ENCODE peak calls at places on chromosomes 3 and 15, in nine cellular contexts. Q is cardiac muscle cell; C is PC-9; R is H9; X is IMR-90; F is prostate gland; Z is psoas muscle; E is naive thymus-derived CD4-positive, alpha-beta T cell; Y is kidney epithelial cell. N is an unnamed sample. For H3K27me3, the result is how much of the 10 kb centered on the place peaks cover.

GRCh38 chr15:66038387-66039116 is 169.3 kb downstream of the RAB11A start:
- DNase-seq in Q (peak), C (peak), R (peak), X (no peak), F (no peak), Z (no peak), E (no peak), Y (no peak), N (no peak)

GRCh38 chr15:67091073-67091965 is 25.9 kb downstream of the SMAD3 start:
- DNase-seq in Q (peak), C (peak), R (no peak), X (peak), F (no peak), Z (peak), E (peak), Y (peak), N (peak)

GRCh38 chr3:24180616-24181015 is 235.5 kb downstream of the NR1D2 start:
- DNase-seq in Q (no peak), C (no peak), R (no peak), X (no peak), F (no peak), Z (no peak), E (no peak), Y (no peak), N (no peak)

GRCh38 chr15:31486906-31487695 is 160.5 kb downstream of the KLF13 start:
- DNase-seq in Q (no peak), C (no peak), R (peak), X (no peak), F (no peak), Z (no peak), E (no peak), Y (no peak), N (peak)

GRCh38 chr3:121781611-121782010 is 32.1 kb upstream of the GOLGB1 start:
- DNase-seq in Q (no peak), C (no peak), R (no peak), X (no peak), F (no peak), Z (no peak), E (no peak), Y (no peak), N (no peak)

GRCh38 chr3:40086890-40087884 is 222.3 kb upstream of the EIF1B start:
- DNase-seq in Q (no peak), C (no peak), R (no peak), X (no peak), F (peak), Z (no peak), E (no peak), Y (no peak), N (no peak)

GRCh38 chr3:71226565-71227281 is 356.8 kb downstream of the FOXP1 start:
- DNase-seq in Q (no peak), C (no peak), R (no peak), X (peak), F (no peak), Z (peak), E (peak), Y (no peak), N (peak)

GRCh38 chr3:196686436-196686835 is 25.6 kb downstream of the CEP19 start:
- DNase-seq in Q (no peak), C (no peak), R (no peak), X (no peak), F (no peak), Z (no peak), E (no peak), Y (no peak), N (no peak)

GRCh38 chr3:36964827-36965226 is 20.0 kb upstream of the TRANK1 start:
- DNase-seq in Q (no peak), C (no peak), R (no peak), X (no peak), F (no peak), Z (no peak), E (no peak), Y (no peak), N (no peak)

GRCh38 chr3:24365168-24365567 is 129.5 kb downstream of the THRB start:
- DNase-seq in Q (no peak), C (peak), R (no peak), X (peak), F (peak), Z (peak), E (no peak), Y (peak), N (peak)

GRCh38 chr15:85771781-85772445 is 22.8 kb downstream of the KLHL25 start:
- DNase-seq in Q (no peak), C (no peak), R (no peak), X (peak), F (no peak), Z (peak), E (no peak), Y (no peak), N (peak)

GRCh38 chr3:48275292-48276027 is 34.6 kb downstream of the ZNF589 start:
- DNase-seq in Q (no peak), C (peak), R (no peak), X (no peak), F (no peak), Z (no peak), E (no peak), Y (peak), N (no peak)

GRCh38 chr3:124881976-124882697 is 5.0 kb downstream of the ITGB5 start:
- DNase-seq in Q (no peak), C (no peak), R (no peak), X (no peak), F (no peak), Z (no peak), E (no peak), Y (no peak), N (no peak)

GRCh38 chr3:110881069-110881468 is 190.5 kb upstream of the NECTIN3 start:
- DNase-seq in Q (peak), C (peak), R (peak), X (peak), F (peak), Z (no peak), E (no peak), Y (no peak), N (no peak)

GRCh38 chr3:133440652-133441051 is 40.8 kb downstream of the BFSP2 start:
- DNase-seq in Q (no peak), C (no peak), R (no peak), X (peak), F (no peak), Z (no peak), E (no peak), Y (no peak), N (peak)
- H3K27me3 ChIP-seq in Q (under half), C (under half), R (under half), X (under half), F (under half), Z (under half), E (under half), Y (under half), N (under half)

GRCh38 chr3:128560768-128561167 is 67.8 kb upstream of the GATA2 start:
- DNase-seq in Q (no peak), C (no peak), R (no peak), X (no peak), F (no peak), Z (no peak), E (no peak), Y (no peak), N (no peak)

GRCh38 chr3:128561504-128561903 is 68.5 kb upstream of the GATA2 start:
- DNase-seq in Q (no peak), C (no peak), R (no peak), X (no peak), F (no peak), Z (no peak), E (no peak), Y (no peak), N (no peak)

GRCh38 chr3:128556949-128557348 is 63.9 kb upstream of the GATA2 start:
- DNase-seq in Q (no peak), C (no peak), R (no peak), X (no peak), F (no peak), Z (no peak), E (no peak), Y (no peak), N (no peak)

GRCh38 chr3:128557531-128558280 is 64.7 kb upstream of the GATA2 start:
- DNase-seq in Q (no peak), C (no peak), R (no peak), X (no peak), F (no peak), Z (no peak), E (no peak), Y (no peak), N (no peak)

GRCh38 chr3:128559486-128560225 is 66.7 kb upstream of the GATA2 start:
- DNase-seq in Q (no peak), C (peak), R (no peak), X (peak), F (no peak), Z (no peak), E (no peak), Y (no peak), N (no peak)
- H3K27me3 ChIP-seq in Q (under half), C (under half), R (under half), X (half or more), F (under half), Z (under half), E (under half), Y (under half), N (under half)

DNA sequence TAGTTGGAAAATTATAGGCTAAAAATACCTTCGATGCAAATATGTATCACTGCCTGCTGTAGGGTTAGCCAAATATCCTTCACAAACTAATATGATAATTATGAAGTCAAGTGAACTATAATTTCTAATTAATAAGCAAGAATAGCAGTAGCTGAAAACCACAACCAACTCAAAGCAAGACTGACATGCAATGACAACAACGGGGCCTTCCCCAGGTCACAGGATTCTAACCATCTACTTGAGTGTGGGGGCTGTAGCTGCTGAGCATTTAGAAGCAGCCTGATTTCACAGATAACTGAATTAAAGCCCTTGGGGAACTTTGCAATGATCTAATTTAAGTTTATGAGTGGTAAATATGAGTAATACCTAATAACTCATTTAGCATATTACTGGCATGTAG is 31.0 kb downstream of the DGKG start:
- DNase-seq in Q (no peak), C (no peak), R (no peak), X (no peak), F (no peak), Z (no peak), E (no peak), Y (no peak), N (no peak)
- H3K27me3 ChIP-seq in Q (under half), C (half or more), R (under half), X (under half), F (under half), Z (under half), E (under half), Y (under half), N (under half)

DNA sequence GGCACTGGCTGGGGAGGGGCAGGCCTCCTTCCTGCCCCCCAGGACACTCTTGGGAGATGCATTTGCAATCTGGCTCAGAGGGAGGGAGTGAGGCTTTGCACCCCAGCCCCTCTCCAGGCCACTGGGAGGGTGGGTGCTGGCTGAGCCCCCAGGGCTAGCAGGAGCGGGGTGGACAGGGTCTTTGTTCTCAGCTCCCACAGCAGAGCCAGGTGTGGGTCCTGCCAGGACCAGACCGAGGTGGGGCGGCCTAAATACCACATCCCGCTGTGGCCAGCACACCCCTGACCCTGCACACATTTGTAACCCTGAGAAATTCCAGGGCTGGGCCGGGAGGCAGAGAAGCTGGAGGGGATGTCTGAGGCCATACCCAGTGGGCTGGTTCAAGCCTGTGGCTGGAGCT is 41.0 kb downstream of the STARD5 start:
- DNase-seq in Q (no peak), C (no peak), R (no peak), X (no peak), F (no peak), Z (no peak), E (no peak), Y (no peak), N (no peak)
- H3K27me3 ChIP-seq in Q (under half), C (half or more), R (under half), X (under half), F (under half), Z (under half), E (under half), Y (under half), N (under half)

DNA sequence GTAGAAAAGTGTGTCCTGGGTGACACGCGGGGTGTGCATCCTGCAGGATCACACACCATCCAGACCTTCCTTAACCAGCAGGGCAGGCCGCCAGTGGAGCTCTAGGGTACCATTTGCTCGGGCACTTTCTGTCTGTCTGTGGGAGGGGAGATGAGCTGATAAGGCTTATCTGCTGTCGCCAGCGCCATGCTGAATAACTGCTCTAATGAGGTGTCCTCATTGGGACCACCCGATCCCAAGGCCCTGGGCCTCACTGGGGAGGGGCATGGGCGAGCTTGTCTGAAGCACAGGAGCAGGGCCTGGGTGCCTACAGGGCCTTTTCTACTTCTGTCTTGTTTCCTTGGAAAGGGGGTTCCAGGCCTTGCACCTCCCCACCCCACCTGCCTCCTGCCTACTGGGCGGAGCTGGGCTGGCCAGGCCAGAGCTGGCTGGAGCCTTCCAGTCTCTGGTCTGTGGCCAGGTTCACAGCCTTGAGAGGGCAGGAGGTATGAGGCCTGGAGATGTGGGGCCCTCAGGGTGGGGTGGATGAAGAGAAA is 2.5 kb upstream of the GATA2 start:
- DNase-seq in Q (no peak), C (no peak), R (peak), X (no peak), F (no peak), Z (no peak), E (no peak), Y (no peak), N (no peak)
- H3K27me3 ChIP-seq in Q (half or more), C (under half), R (half or more), X (half or more), F (under half), Z (under half), E (under half), Y (half or more), N (under half)

GRCh38 chr3:147396709-147397046 is 9.7 kb downstream of the ZIC4 start:
- DNase-seq in Q (no peak), C (no peak), R (no peak), X (no peak), F (no peak), Z (no peak), E (no peak), Y (no peak), N (no peak)
- H3K27me3 ChIP-seq in Q (half or more), C (under half), R (half or more), X (half or more), F (half or more), Z (under half), E (under half), Y (half or more), N (under half)

DNA sequence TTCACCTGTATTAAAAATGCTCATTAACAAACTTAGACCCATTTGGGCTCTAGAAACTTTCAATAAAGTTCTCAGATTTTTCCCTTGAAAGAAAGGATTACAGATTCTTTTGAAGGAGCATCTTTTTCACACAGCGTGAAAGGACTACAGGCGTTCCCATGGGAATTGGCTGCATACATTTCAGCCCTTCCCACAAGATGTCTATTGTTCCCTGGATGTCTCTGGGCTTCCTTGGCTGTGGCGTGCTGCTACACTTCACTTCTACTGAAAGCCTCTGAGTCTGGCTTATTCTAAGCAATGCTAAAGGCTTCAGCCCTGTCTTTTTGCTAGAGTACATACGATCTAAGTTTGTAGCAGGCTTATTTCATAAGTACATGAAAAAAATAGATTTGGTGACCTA is 1.4 kb downstream of the VEPH1 start:
- DNase-seq in Q (no peak), C (no peak), R (peak), X (no peak), F (no peak), Z (no peak), E (no peak), Y (no peak), N (no peak)
- H3K27me3 ChIP-seq in Q (under half), C (under half), R (under half), X (under half), F (under half), Z (under half), E (under half), Y (under half), N (under half)

GRCh38 chr3:181699171-181699903 is 12.4 kb upstream of the SOX2 start:
- DNase-seq in Q (no peak), C (no peak), R (peak), X (no peak), F (no peak), Z (no peak), E (no peak), Y (no peak), N (peak)
- H3K27me3 ChIP-seq in Q (half or more), C (under half), R (under half), X (under half), F (under half), Z (under half), E (under half), Y (half or more), N (under half)